ENCODE peak calls at places on chromosome 3, in seven cellular contexts. N is GM12864, I is GM20000, B is mucosa of descending colon, W is fibroblast of lung, L is neural crest cell, E is AG09309. F is an unnamed sample.

GRCh38 chr3:18237251-18238005 is 187.7 kb downstream of the SATB1 start:
- DNase-seq in W (peak; percentile 85), B (no peak), I (no peak), N (no peak), L (no peak), E (peak; percentile 35), F (peak; percentile 59)

GRCh38 chr3:10554746-10555145 is 49.4 kb upstream of the ATP2B2 start:
- DNase-seq in E (no peak), L (no peak), N (no peak), W (no peak), B (no peak), I (no peak), F (no peak)

GRCh38 chr3:177451940-177452484 is 254.7 kb upstream of the TBL1XR1 start:
- DNase-seq in W (peak; percentile 91), I (no peak), L (no peak), N (no peak), E (no peak), B (no peak), F (peak; percentile 71)

GRCh38 chr3:124063168-124063909 is 71.4 kb upstream of the ROPN1 start:
- DNase-seq in N (no peak), B (no peak), I (no peak), W (peak; percentile 74), E (no peak), L (no peak), F (no peak)

GRCh38 chr3:58214484-58215316 is 3.9 kb upstream of the DNASE1L3 start:
- DNase-seq in L (no peak), N (peak; percentile 72), W (no peak), B (no peak), I (peak; percentile 60), E (no peak), F (peak; percentile 99)

GRCh38 chr3:129593595-129594339 is 12.7 kb downstream of the PLXND1 start:
- DNase-seq in L (no peak), N (no peak), B (peak; percentile 77), W (no peak), E (no peak), I (no peak), F (no peak)

GRCh38 chr3:172305974-172306373 is 142.3 kb downstream of the GHSR start:
- DNase-seq in N (no peak), E (no peak), W (no peak), B (no peak), L (no peak), I (no peak), F (no peak)

GRCh38 chr3:157120071-157120892 is 39.7 kb downstream of the CCNL1 start:
- DNase-seq in N (no peak), E (no peak), B (peak; percentile 68), W (no peak), L (no peak), I (no peak), F (no peak)

GRCh38 chr3:11631822-11632221 is 11.9 kb downstream of the VGLL4 start:
- DNase-seq in L (no peak), N (no peak), W (no peak), B (no peak), I (no peak), E (no peak), F (no peak)

GRCh38 chr3:44825264-44825925 is 36.3 kb upstream of the TMEM42 start:
- DNase-seq in W (peak; percentile 88), B (no peak), L (no peak), E (peak; percentile 38), I (peak; percentile 49), N (no peak), F (no peak)

GRCh38 chr3:79872483-79872882 is 104.7 kb upstream of the ROBO1 start:
- DNase-seq in L (no peak), B (no peak), N (no peak), W (peak; percentile 95), I (no peak), E (no peak), F (peak; percentile 60)

GRCh38 chr3:50825841-50826240 is 151.1 kb downstream of the DOCK3 start:
- DNase-seq in B (no peak), I (no peak), W (peak; percentile 56), E (no peak), L (no peak), N (no peak), F (no peak)

GRCh38 chr3:129690406-129690805 is 83.9 kb upstream of the PLXND1 start:
- DNase-seq in L (peak; percentile 8), W (peak; percentile 60), B (no peak), N (peak; percentile 54), I (peak; percentile 60), E (peak; percentile 1), F (peak; percentile 71)

GRCh38 chr3:58388550-58389061 is 45.0 kb downstream of the PDHB start:
- DNase-seq in E (peak; percentile 62), B (no peak), L (no peak), W (peak; percentile 82), I (no peak), N (no peak), F (no peak)

GRCh38 chr3:118272976-118273375 is 761.7 kb downstream of the IGSF11 start:
- DNase-seq in I (no peak), W (peak; percentile 1), N (no peak), B (no peak), E (no peak), L (no peak), F (no peak)

GRCh38 chr3:112639451-112640332 is 1.3 kb downstream of the CCDC80 start:
- DNase-seq in N (no peak), W (no peak), I (no peak), B (no peak), E (no peak), L (no peak), F (no peak)

GRCh38 chr3:23203651-23204111 is 554 bp downstream of the UBE2E2 start:
- DNase-seq in L (peak; percentile 18), B (peak; percentile 49), N (no peak), I (peak; percentile 32), W (no peak), E (no peak), F (peak; percentile 42)

GRCh38 chr3:136245691-136246090 is 4.4 kb upstream of the PCCB start:
- DNase-seq in E (no peak), B (no peak), W (no peak), N (no peak), L (no peak), I (no peak), F (no peak)

GRCh38 chr3:40397912-40398311 is 10.9 kb downstream of the ENTPD3 start:
- DNase-seq in L (no peak), E (no peak), B (no peak), W (no peak), I (no peak), N (no peak), F (no peak)

GRCh38 chr3:197356275-197356674 is 57.9 kb upstream of the DLG1 start:
- DNase-seq in I (no peak), B (no peak), E (no peak), W (no peak), L (no peak), N (no peak), F (no peak)

GRCh38 chr3:154571827-154572226 is 141.8 kb upstream of the GPR149 start:
- DNase-seq in N (no peak), B (no peak), E (no peak), W (no peak), L (no peak), I (no peak), F (no peak)

GRCh38 chr3:102353148-102353547 is 81.7 kb upstream of the ZPLD1 start:
- DNase-seq in E (no peak), I (no peak), N (no peak), L (no peak), B (no peak), W (no peak), F (no peak)

GRCh38 chr3:113174806-113175490 is 36.4 kb upstream of the BOC start:
- DNase-seq in I (no peak), L (no peak), W (no peak), B (no peak), N (no peak), E (no peak), F (no peak)

GRCh38 chr3:47961815-47962606 is 54.2 kb downstream of the MAP4 start:
- DNase-seq in N (no peak), W (peak; percentile 20), I (peak; percentile 23), E (no peak), L (no peak), B (no peak), F (peak; percentile 61)

GRCh38 chr3:133745981-133746721 is at the start of gene TF:
- DNase-seq in N (no peak), B (no peak), I (no peak), W (peak; percentile 4), E (no peak), L (no peak), F (no peak)

GRCh38 chr3:13565581-13566461 is 16.9 kb downstream of the FBLN2 start:
- DNase-seq in W (no peak), N (no peak), L (no peak), E (no peak), B (no peak), I (no peak), F (no peak)
- TF ChIP-seq CTCF in W (no peak), N (no peak), L (no peak), E (no peak), B (no peak), I (no peak), F (no peak)

DNA sequence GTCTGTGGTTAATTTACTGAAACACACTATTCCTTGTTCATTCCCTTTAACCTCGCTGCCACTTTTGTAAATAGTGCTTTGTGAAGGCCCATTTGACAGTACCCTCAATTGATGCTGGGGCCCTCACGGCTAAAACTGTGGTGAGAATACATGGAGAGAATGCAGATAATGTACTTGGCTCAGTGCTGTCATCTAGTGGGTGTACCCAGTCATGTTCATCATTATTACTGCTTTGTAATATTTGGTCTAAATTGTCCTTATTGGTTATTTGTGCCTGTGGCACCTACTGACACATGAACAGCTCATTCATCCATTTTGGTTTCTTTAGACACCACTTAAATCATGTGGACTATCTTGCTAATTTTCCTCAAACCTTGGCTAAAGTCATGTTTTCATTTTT is 543.6 kb downstream of the EDEM1 start:
- DNase-seq in E (no peak), L (no peak), N (no peak), W (no peak), I (peak; percentile 6), B (no peak), F (peak; percentile 5)
- TF ChIP-seq CTCF in E (no peak), L (peak; percentile 50), N (peak; percentile 58), W (no peak), I (no peak), B (peak; percentile 24), F (peak; percentile 24)

GRCh38 chr3:149535395-149535685 is 60.8 kb downstream of the TM4SF4 start:
- DNase-seq in I (no peak), L (no peak), B (no peak), E (no peak), N (no peak), W (no peak), F (no peak)
- TF ChIP-seq CTCF in I (no peak), L (no peak), B (no peak), E (no peak), N (no peak), W (no peak), F (no peak)

GRCh38 chr3:188664795-188665194 is 507.0 kb upstream of the TPRG1 start:
- DNase-seq in E (no peak), B (no peak), W (no peak), L (no peak), I (peak; percentile 8), N (no peak), F (peak; percentile 66)
- TF ChIP-seq CTCF in E (peak; percentile 9), B (no peak), W (peak; percentile 15), L (peak; percentile 18), I (no peak), N (peak; percentile 32), F (peak; percentile 18)

F was measured in MCF 10A.